ENCODE peak calls at places on chromosomes 2 and 18, in five cellular contexts. One of them, this sample, is unnamed.

GRCh38 chr2:62665446-62665845 is 40.1 kb upstream of the EHBP1 start:
- DNase-seq in ovary: no peak
- DNase-seq in prostate gland: no peak
- DNase-seq in CD4-positive, alpha-beta T cell: no peak
- DNase-seq in HCT116: no peak
- DNase-seq in this sample: no peak

GRCh38 chr2:38409136-38409903 is 32.2 kb upstream of the ATL2 start:
- DNase-seq in ovary: peak; percentile 71
- DNase-seq in prostate gland: peak; percentile 92
- DNase-seq in CD4-positive, alpha-beta T cell: no peak
- DNase-seq in HCT116: no peak
- DNase-seq in this sample: no peak

GRCh38 chr18:7089369-7089768 is 28.2 kb downstream of the LAMA1 start:
- DNase-seq in ovary: no peak
- DNase-seq in prostate gland: no peak
- DNase-seq in CD4-positive, alpha-beta T cell: no peak
- DNase-seq in HCT116: no peak
- DNase-seq in this sample: no peak

GRCh38 chr18:23134780-23135678 is at the start of gene CABLES1:
- DNase-seq in ovary: peak; percentile 67
- DNase-seq in prostate gland: peak; percentile 43
- DNase-seq in CD4-positive, alpha-beta T cell: no peak
- DNase-seq in HCT116: no peak
- DNase-seq in this sample: peak; percentile 60

GRCh38 chr2:209579236-209579749 is 155.4 kb downstream of the MAP2 start:
- DNase-seq in ovary: no peak
- DNase-seq in prostate gland: no peak
- DNase-seq in CD4-positive, alpha-beta T cell: no peak
- DNase-seq in HCT116: no peak
- DNase-seq in this sample: no peak

GRCh38 chr18:21449367-21450250 is 150.9 kb downstream of the ESCO1 start:
- DNase-seq in ovary: no peak
- DNase-seq in prostate gland: no peak
- DNase-seq in CD4-positive, alpha-beta T cell: no peak
- DNase-seq in HCT116: no peak
- DNase-seq in this sample: peak; percentile 68

GRCh38 chr2:231348173-231348572 is 47.3 kb upstream of the B3GNT7 start:
- DNase-seq in ovary: no peak
- DNase-seq in prostate gland: no peak
- DNase-seq in CD4-positive, alpha-beta T cell: no peak
- DNase-seq in HCT116: no peak
- DNase-seq in this sample: no peak

GRCh38 chr18:26103579-26103978 is 13.2 kb upstream of the SS18 start:
- DNase-seq in ovary: no peak
- DNase-seq in prostate gland: no peak
- DNase-seq in CD4-positive, alpha-beta T cell: peak; percentile 20
- DNase-seq in HCT116: peak; percentile 43
- DNase-seq in this sample: no peak

GRCh38 chr18:46324556-46324955 is 220.4 kb downstream of the HAUS1 start:
- DNase-seq in ovary: no peak
- DNase-seq in prostate gland: no peak
- DNase-seq in CD4-positive, alpha-beta T cell: no peak
- DNase-seq in HCT116: peak; percentile 56
- DNase-seq in this sample: no peak

GRCh38 chr18:55355220-55355619 is 232.8 kb downstream of the TCF4 start:
- DNase-seq in ovary: no peak
- DNase-seq in prostate gland: no peak
- DNase-seq in CD4-positive, alpha-beta T cell: no peak
- DNase-seq in HCT116: no peak
- DNase-seq in this sample: no peak

GRCh38 chr2:96959406-96960110 is 26.8 kb downstream of the FAM178B start:
- DNase-seq in ovary: no peak
- DNase-seq in prostate gland: no peak
- DNase-seq in CD4-positive, alpha-beta T cell: no peak
- DNase-seq in HCT116: no peak
- DNase-seq in this sample: no peak

GRCh38 chr2:54984476-54984875 is 65.8 kb downstream of the RTN4 start:
- DNase-seq in ovary: no peak
- DNase-seq in prostate gland: no peak
- DNase-seq in CD4-positive, alpha-beta T cell: no peak
- DNase-seq in HCT116: no peak
- DNase-seq in this sample: no peak

GRCh38 chr2:76387294-76387693 is 676.6 kb upstream of the GCFC2 start:
- DNase-seq in ovary: no peak
- DNase-seq in prostate gland: no peak
- DNase-seq in CD4-positive, alpha-beta T cell: no peak
- DNase-seq in HCT116: no peak
- DNase-seq in this sample: no peak

GRCh38 chr2:238686223-238686622 is 161.7 kb upstream of the TWIST2 start:
- DNase-seq in ovary: no peak
- DNase-seq in prostate gland: no peak
- DNase-seq in CD4-positive, alpha-beta T cell: no peak
- DNase-seq in HCT116: no peak
- DNase-seq in this sample: no peak
- H3K27ac ChIP-seq in ovary: no peak overlapping the region
- H3K27ac ChIP-seq in prostate gland: no peak overlapping the region
- H3K27ac ChIP-seq in CD4-positive, alpha-beta T cell: no peak overlapping the region
- H3K27ac ChIP-seq in HCT116: no peak overlapping the region
- H3K27ac ChIP-seq in this sample: no peak overlapping the region

GRCh38 chr2:233063269-233063975 is 3.3 kb downstream of the INPP5D start:
- DNase-seq in ovary: no peak
- DNase-seq in prostate gland: no peak
- DNase-seq in CD4-positive, alpha-beta T cell: no peak
- DNase-seq in HCT116: no peak
- DNase-seq in this sample: no peak
- TF ChIP-seq CTCF in ovary: no peak
- TF ChIP-seq CTCF in prostate gland: no peak
- TF ChIP-seq CTCF in CD4-positive, alpha-beta T cell: no peak
- TF ChIP-seq CTCF in HCT116: peak; percentile 24
- TF ChIP-seq CTCF in this sample: no peak

GRCh38 chr18:72180689-72181088 is 363.5 kb downstream of the CBLN2 start:
- DNase-seq in ovary: no peak
- DNase-seq in prostate gland: no peak
- DNase-seq in CD4-positive, alpha-beta T cell: no peak
- DNase-seq in HCT116: no peak
- DNase-seq in this sample: no peak
- H3K27ac ChIP-seq in ovary: no peak overlapping the region
- H3K27ac ChIP-seq in prostate gland: no peak overlapping the region
- H3K27ac ChIP-seq in CD4-positive, alpha-beta T cell: no peak overlapping the region
- H3K27ac ChIP-seq in HCT116: no peak overlapping the region
- H3K27ac ChIP-seq in this sample: no peak overlapping the region

DNA sequence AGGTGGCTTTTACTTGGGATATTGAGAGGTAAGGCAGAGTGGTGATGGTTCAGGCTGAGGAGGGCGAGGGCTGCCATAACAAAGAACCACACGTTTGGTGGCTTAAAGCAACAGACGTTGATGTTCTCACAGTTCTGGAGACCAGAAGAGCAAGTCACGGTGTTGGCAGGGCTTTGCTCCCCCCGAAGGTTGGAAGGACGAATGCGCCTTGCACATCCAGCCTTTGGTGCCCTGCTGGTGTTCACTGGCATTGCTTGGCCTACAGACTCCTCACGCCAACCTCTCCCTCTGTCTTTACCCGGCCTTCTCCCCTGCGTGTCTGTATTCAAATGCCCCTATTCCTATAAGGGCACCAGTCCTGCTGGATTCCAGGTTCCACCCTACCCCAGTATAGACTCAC is 125.4 kb downstream of the TPO start:
- DNase-seq in ovary: no peak
- DNase-seq in prostate gland: no peak
- DNase-seq in CD4-positive, alpha-beta T cell: no peak
- DNase-seq in HCT116: peak; percentile 45
- DNase-seq in this sample: no peak
- TF ChIP-seq CTCF in ovary: no peak
- TF ChIP-seq CTCF in prostate gland: no peak
- TF ChIP-seq CTCF in CD4-positive, alpha-beta T cell: no peak
- TF ChIP-seq CTCF in HCT116: peak; percentile 65
- TF ChIP-seq CTCF in this sample: no peak

GRCh38 chr2:152161598-152161997 is 14.0 kb downstream of the STAM2 start:
- DNase-seq in ovary: no peak
- DNase-seq in prostate gland: no peak
- DNase-seq in CD4-positive, alpha-beta T cell: no peak
- DNase-seq in HCT116: no peak
- DNase-seq in this sample: no peak

GRCh38 chr2:152165780-152166179 is 9.8 kb downstream of the STAM2 start:
- DNase-seq in ovary: no peak
- DNase-seq in prostate gland: no peak
- DNase-seq in CD4-positive, alpha-beta T cell: no peak
- DNase-seq in HCT116: no peak
- DNase-seq in this sample: no peak

GRCh38 chr2:152166633-152167032 is 8.9 kb downstream of the STAM2 start:
- DNase-seq in ovary: no peak
- DNase-seq in prostate gland: no peak
- DNase-seq in CD4-positive, alpha-beta T cell: no peak
- DNase-seq in HCT116: no peak
- DNase-seq in this sample: no peak

GRCh38 chr2:152165306-152165705 is 10.3 kb downstream of the STAM2 start:
- DNase-seq in ovary: no peak
- DNase-seq in prostate gland: no peak
- DNase-seq in CD4-positive, alpha-beta T cell: no peak
- DNase-seq in HCT116: no peak
- DNase-seq in this sample: no peak

GRCh38 chr2:152162141-152162540 is 13.4 kb downstream of the STAM2 start:
- DNase-seq in ovary: no peak
- DNase-seq in prostate gland: no peak
- DNase-seq in CD4-positive, alpha-beta T cell: no peak
- DNase-seq in HCT116: no peak
- DNase-seq in this sample: no peak
- H3K27ac ChIP-seq in ovary: no peak overlapping the region
- H3K27ac ChIP-seq in prostate gland: no peak overlapping the region
- H3K27ac ChIP-seq in CD4-positive, alpha-beta T cell: no peak overlapping the region
- H3K27ac ChIP-seq in HCT116: no peak overlapping the region
- H3K27ac ChIP-seq in this sample: no peak overlapping the region

GRCh38 chr2:53473236-53473635 is 294.4 kb upstream of the CHAC2 start:
- DNase-seq in ovary: no peak
- DNase-seq in prostate gland: no peak
- DNase-seq in CD4-positive, alpha-beta T cell: no peak
- DNase-seq in HCT116: no peak
- DNase-seq in this sample: no peak
- TF ChIP-seq CTCF in ovary: no peak
- TF ChIP-seq CTCF in prostate gland: no peak
- TF ChIP-seq CTCF in CD4-positive, alpha-beta T cell: no peak
- TF ChIP-seq CTCF in HCT116: peak; percentile 67
- TF ChIP-seq CTCF in this sample: peak; percentile 30

DNA sequence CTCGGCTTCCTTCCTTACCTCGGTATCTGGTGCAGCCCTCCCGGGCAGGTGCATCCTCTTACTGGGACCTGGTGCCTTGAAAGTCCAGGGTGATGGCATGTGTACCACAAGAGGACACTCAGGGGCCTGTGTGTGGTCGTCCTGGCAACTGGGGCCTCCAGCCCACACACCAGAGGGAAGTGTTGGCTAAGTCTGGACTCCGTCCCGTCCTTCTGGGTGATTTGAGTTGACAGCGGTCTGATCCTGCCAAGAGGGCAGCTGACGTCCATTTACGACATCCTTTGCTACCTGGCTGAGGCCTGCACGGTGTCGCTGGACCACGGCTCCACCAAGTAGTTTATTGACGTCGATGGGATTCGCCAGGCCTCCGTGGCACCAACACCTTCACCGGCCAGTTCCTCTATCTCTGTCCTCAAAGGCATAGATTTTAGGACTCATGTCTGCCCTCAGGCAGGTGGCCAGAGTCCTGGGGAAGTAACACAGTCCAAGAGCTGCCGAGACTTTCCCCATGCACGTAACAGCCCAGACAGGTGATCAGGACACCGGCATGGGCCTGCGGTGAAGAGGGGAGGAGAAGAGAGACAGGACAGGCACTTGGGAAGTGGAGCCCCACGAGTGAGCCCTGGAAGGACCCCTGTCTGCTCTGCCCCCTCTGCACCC is 186.0 kb upstream of the HDAC4 start:
- DNase-seq in ovary: no peak
- DNase-seq in prostate gland: no peak
- DNase-seq in CD4-positive, alpha-beta T cell: no peak
- DNase-seq in HCT116: no peak
- DNase-seq in this sample: peak; percentile 40
- H3K27ac ChIP-seq in ovary: no peak overlapping the region
- H3K27ac ChIP-seq in prostate gland: no peak overlapping the region
- H3K27ac ChIP-seq in CD4-positive, alpha-beta T cell: no peak overlapping the region
- H3K27ac ChIP-seq in HCT116: no peak overlapping the region
- H3K27ac ChIP-seq in this sample: no peak overlapping the region